ENCODE peak calls at places on chromosomes 4 and X, in five cellular contexts. One of them, this sample, is unnamed.

GRCh38 chr4:39476181-39476873 is 17.5 kb downstream of the LIAS start:
- DNase-seq in T1000: no peak
- DNase-seq in naive thymus-derived CD8-positive, alpha-beta T cell: no peak
- DNase-seq in myocyte: no peak
- DNase-seq in HFF-Myc: no peak
- DNase-seq in this sample: no peak

GRCh38 chrX:138865093-138865649 is 153.7 kb upstream of the FGF13 start:
- DNase-seq in T1000: no peak
- DNase-seq in naive thymus-derived CD8-positive, alpha-beta T cell: no peak
- DNase-seq in myocyte: no peak
- DNase-seq in HFF-Myc: no peak
- DNase-seq in this sample: no peak

GRCh38 chr4:183229397-183229796 is 90.7 kb downstream of the CLDN22 start:
- DNase-seq in T1000: no peak
- DNase-seq in naive thymus-derived CD8-positive, alpha-beta T cell: no peak
- DNase-seq in myocyte: no peak
- DNase-seq in HFF-Myc: no peak
- DNase-seq in this sample: no peak

GRCh38 chr4:8762951-8763735 is 108.5 kb downstream of the HMX1 start:
- DNase-seq in T1000: no peak
- DNase-seq in naive thymus-derived CD8-positive, alpha-beta T cell: no peak
- DNase-seq in myocyte: no peak
- DNase-seq in HFF-Myc: no peak
- DNase-seq in this sample: no peak

GRCh38 chr4:40227284-40227683 is 30.5 kb downstream of the RHOH start:
- DNase-seq in T1000: no peak
- DNase-seq in naive thymus-derived CD8-positive, alpha-beta T cell: no peak
- DNase-seq in myocyte: no peak
- DNase-seq in HFF-Myc: no peak
- DNase-seq in this sample: no peak

GRCh38 chrX:12690646-12691045 is 100.6 kb upstream of the PRPS2 start:
- DNase-seq in T1000: no peak
- DNase-seq in naive thymus-derived CD8-positive, alpha-beta T cell: no peak
- DNase-seq in myocyte: no peak
- DNase-seq in HFF-Myc: no peak
- DNase-seq in this sample: no peak

GRCh38 chr4:121980643-121981042 is 28.8 kb upstream of the TRPC3 start:
- DNase-seq in T1000: no peak
- DNase-seq in naive thymus-derived CD8-positive, alpha-beta T cell: no peak
- DNase-seq in myocyte: peak; percentile 26
- DNase-seq in HFF-Myc: peak; percentile 57
- DNase-seq in this sample: no peak

GRCh38 chr4:2866891-2867290 is 23.2 kb downstream of the ADD1 start:
- DNase-seq in T1000: no peak
- DNase-seq in naive thymus-derived CD8-positive, alpha-beta T cell: no peak
- DNase-seq in myocyte: no peak
- DNase-seq in HFF-Myc: no peak
- DNase-seq in this sample: no peak

GRCh38 chrX:254630-255215 is 26.5 kb upstream of the PLCXD1 start:
- DNase-seq in T1000: no peak
- DNase-seq in naive thymus-derived CD8-positive, alpha-beta T cell: no peak
- DNase-seq in myocyte: no peak
- DNase-seq in HFF-Myc: no peak
- DNase-seq in this sample: no peak

GRCh38 chr4:145177906-145178538 is 2.4 kb downstream of the OTUD4 start:
- DNase-seq in T1000: no peak
- DNase-seq in naive thymus-derived CD8-positive, alpha-beta T cell: no peak
- DNase-seq in myocyte: peak; percentile 16
- DNase-seq in HFF-Myc: no peak
- DNase-seq in this sample: no peak

GRCh38 chr4:94454405-94454804 is 2.7 kb downstream of the PDLIM5 start:
- DNase-seq in T1000: no peak
- DNase-seq in naive thymus-derived CD8-positive, alpha-beta T cell: no peak
- DNase-seq in myocyte: no peak
- DNase-seq in HFF-Myc: no peak
- DNase-seq in this sample: no peak

GRCh38 chr4:186948361-186949291 is 225.0 kb upstream of the FAT1 start:
- DNase-seq in T1000: no peak
- DNase-seq in naive thymus-derived CD8-positive, alpha-beta T cell: no peak
- DNase-seq in myocyte: peak; percentile 87
- DNase-seq in HFF-Myc: no peak
- DNase-seq in this sample: peak; percentile 66

GRCh38 chrX:24561121-24561520 is 86.0 kb downstream of the PCYT1B start:
- DNase-seq in T1000: no peak
- DNase-seq in naive thymus-derived CD8-positive, alpha-beta T cell: no peak
- DNase-seq in myocyte: no peak
- DNase-seq in HFF-Myc: no peak
- DNase-seq in this sample: no peak

GRCh38 chr4:153619811-153620210 is 64.3 kb upstream of the TLR2 start:
- DNase-seq in T1000: no peak
- DNase-seq in naive thymus-derived CD8-positive, alpha-beta T cell: no peak
- DNase-seq in myocyte: no peak
- DNase-seq in HFF-Myc: no peak
- DNase-seq in this sample: no peak